ENCODE peak calls at places on chromosomes 13 and 19, in four cellular contexts. R is activated CD4-positive, alpha-beta memory T cell treated with anti-CD3 and anti-CD28 coated beads for 36 hours; A is astrocyte of the hippocampus; B is IMR-90. D is an unnamed sample.

GRCh38 chr13:77979721-77980377 is 61.2 kb upstream of the EDNRB start:
- DNase-seq in A (peak), R (no peak), B (no peak), D (no peak)

GRCh38 chr13:77986699-77987098 is 68.1 kb upstream of the EDNRB start:
- DNase-seq in A (no peak), R (no peak), B (no peak), D (no peak)

GRCh38 chr19:34275705-34276104 is 21.4 kb downstream of the GARRE1 start:
- DNase-seq in R (no peak), A (no peak), B (no peak), D (no peak)

GRCh38 chr19:54532528-54532927 is 29.9 kb downstream of the LAIR2 start:
- DNase-seq in B (no peak), A (no peak), R (no peak), D (no peak)

GRCh38 chr19:29690842-29691241 is 24.2 kb downstream of the C19orf12 start:
- DNase-seq in R (peak), A (no peak), B (peak), D (peak)

GRCh38 chr19:19034204-19034624 is 811 bp downstream of the ARMC6 start:
- DNase-seq in A (peak), R (peak), B (peak), D (peak)

GRCh38 chr19:15101479-15102082 is 5.6 kb upstream of the SYDE1 start:
- DNase-seq in R (peak), B (peak), A (peak), D (no peak)

GRCh38 chr19:51448011-51448744 is 10.1 kb downstream of the SIGLEC8 start:
- DNase-seq in B (no peak), A (no peak), R (peak), D (no peak)

GRCh38 chr13:50125306-50125555 is 110.0 kb downstream of the KCNRG start:
- DNase-seq in A (no peak), B (no peak), R (no peak), D (no peak)

GRCh38 chr13:114099191-114099590 is 33.2 kb downstream of the RASA3 start:
- DNase-seq in B (peak), R (peak), A (peak), D (peak)

GRCh38 chr13:24741016-24741662 is 22.8 kb upstream of the RNF17 start:
- DNase-seq in A (no peak), B (no peak), R (no peak), D (no peak)

GRCh38 chr13:37621811-37622361 is 23.3 kb upstream of the POSTN start:
- DNase-seq in B (peak), A (peak), R (no peak), D (peak)

GRCh38 chr19:33622505-33622808 is 704 bp downstream of the CHST8 start:
- DNase-seq in R (no peak), B (no peak), A (peak), D (no peak)

GRCh38 chr19:42357290-42357689 is 31.9 kb downstream of the MEGF8 start:
- DNase-seq in A (no peak), R (no peak), B (no peak), D (no peak)

GRCh38 chr19:45767881-45768643 is 990 bp downstream of the SIX5 start:
- DNase-seq in R (peak), A (peak), B (peak), D (peak)

GRCh38 chr13:44605275-44605674 is 29.1 kb upstream of the TSC22D1 start:
- DNase-seq in B (no peak), R (no peak), A (no peak), D (no peak)

GRCh38 chr19:55369651-55370304 is 485 bp downstream of the IL11 start:
- DNase-seq in R (peak), B (peak), A (peak), D (peak)

GRCh38 chr19:49362926-49363264 is 679 bp upstream of the TEAD2 start:
- DNase-seq in A (peak), R (peak), B (peak), D (no peak)

GRCh38 chr19:46367434-46367833 is 20.5 kb downstream of the PPP5C start:
- DNase-seq in R (no peak), B (no peak), A (no peak), D (no peak)

GRCh38 chr13:114097893-114098688 is 34.3 kb downstream of the RASA3 start:
- DNase-seq in R (no peak), A (no peak), B (no peak), D (no peak)

GRCh38 chr19:47573076-47574026 is at the start of gene ZNF541:
- DNase-seq in R (peak), B (peak), A (peak), D (peak)

GRCh38 chr13:91017031-91017668 is 330.3 kb upstream of the MIR17HG start:
- DNase-seq in A (peak), R (peak), B (peak), D (peak)

GRCh38 chr19:800360-801029 is 3.2 kb downstream of the PTBP1 start:
- DNase-seq in R (no peak), A (peak), B (no peak), D (no peak)

GRCh38 chr19:29672933-29673336 is 7.7 kb downstream of the PLEKHF1 start:
- DNase-seq in A (no peak), R (peak), B (no peak), D (no peak)

GRCh38 chr19:11479470-11480080 is 1.3 kb downstream of the ELAVL3 start:
- DNase-seq in B (no peak), R (peak), A (peak), D (peak)

GRCh38 chr13:20142019-20142926 is 18.6 kb downstream of the GJA3 start:
- DNase-seq in A (peak), R (no peak), B (no peak), D (no peak)

GRCh38 chr19:48656840-48657474 is 11.0 kb upstream of the CA11 start:
- DNase-seq in A (peak), B (peak), R (no peak), D (no peak)

GRCh38 chr13:113029487-113030258 is 60.7 kb downstream of the MCF2L start:
- DNase-seq in R (peak), B (no peak), A (peak), D (no peak)

GRCh38 chr13:97284558-97284957 is 62.4 kb downstream of the MBNL2 start:
- DNase-seq in R (no peak), B (peak), A (no peak), D (no peak)

GRCh38 chr13:70255406-70255991 is 147.2 kb upstream of the KLHL1 start:
- DNase-seq in R (no peak), A (no peak), B (no peak), D (no peak)

GRCh38 chr19:58330458-58330857 is 3.7 kb downstream of the ZSCAN22 start:
- DNase-seq in R (no peak), B (peak), A (peak), D (peak)

GRCh38 chr19:15249912-15250634 is 17.8 kb upstream of the EPHX3 start:
- DNase-seq in B (peak), A (peak), R (no peak), D (peak)

D was measured in foreskin melanocyte.